ENCODE peak calls at places on chromosomes 5 and 9, in six cellular contexts. One of them, this sample, is unnamed.

GRCh38 chr9:74942801-74943200 is 9.9 kb downstream of the C9orf40 start:
- DNase-seq in nephron progenitor cell: no peak
- DNase-seq in head of caudate nucleus: no peak
- DNase-seq in GM12892: no peak
- DNase-seq in WTC11: no peak
- DNase-seq in activated CD4-positive, CD25-positive, alpha-beta regulatory T cell: no peak
- DNase-seq in this sample: no peak

GRCh38 chr5:96745025-96745424 is 62.7 kb downstream of the ERAP1 start:
- DNase-seq in GM12892: no peak
- DNase-seq in head of caudate nucleus: no peak
- DNase-seq in nephron progenitor cell: no peak
- DNase-seq in activated CD4-positive, CD25-positive, alpha-beta regulatory T cell: no peak
- DNase-seq in WTC11: no peak
- DNase-seq in this sample: no peak

GRCh38 chr5:133421394-133421793 is 190.9 kb downstream of the FSTL4 start:
- DNase-seq in WTC11: peak; percentile 73
- DNase-seq in GM12892: peak; percentile 31
- DNase-seq in nephron progenitor cell: peak; percentile 61
- DNase-seq in activated CD4-positive, CD25-positive, alpha-beta regulatory T cell: no peak
- DNase-seq in head of caudate nucleus: peak; percentile 43
- DNase-seq in this sample: no peak

GRCh38 chr5:60960591-60960990 is 15.6 kb downstream of the NDUFAF2 start:
- DNase-seq in head of caudate nucleus: no peak
- DNase-seq in GM12892: no peak
- DNase-seq in activated CD4-positive, CD25-positive, alpha-beta regulatory T cell: no peak
- DNase-seq in WTC11: no peak
- DNase-seq in nephron progenitor cell: no peak
- DNase-seq in this sample: no peak

GRCh38 chr9:130387905-130388304 is 56.9 kb upstream of the ASS1 start:
- DNase-seq in activated CD4-positive, CD25-positive, alpha-beta regulatory T cell: no peak
- DNase-seq in nephron progenitor cell: no peak
- DNase-seq in GM12892: no peak
- DNase-seq in head of caudate nucleus: no peak
- DNase-seq in WTC11: no peak
- DNase-seq in this sample: no peak

GRCh38 chr5:50953290-50953689 is 286.9 kb downstream of the PARP8 start:
- DNase-seq in activated CD4-positive, CD25-positive, alpha-beta regulatory T cell: no peak
- DNase-seq in GM12892: no peak
- DNase-seq in WTC11: no peak
- DNase-seq in nephron progenitor cell: no peak
- DNase-seq in head of caudate nucleus: no peak
- DNase-seq in this sample: no peak

GRCh38 chr9:69176446-69177135 is 2.5 kb downstream of the TJP2 start:
- DNase-seq in nephron progenitor cell: no peak
- DNase-seq in head of caudate nucleus: no peak
- DNase-seq in activated CD4-positive, CD25-positive, alpha-beta regulatory T cell: no peak
- DNase-seq in WTC11: no peak
- DNase-seq in GM12892: no peak
- DNase-seq in this sample: peak; percentile 45

GRCh38 chr5:69368458-69369368 is 607 bp downstream of the AK6 start:
- DNase-seq in WTC11: no peak
- DNase-seq in nephron progenitor cell: peak; percentile 5
- DNase-seq in GM12892: no peak
- DNase-seq in activated CD4-positive, CD25-positive, alpha-beta regulatory T cell: no peak
- DNase-seq in head of caudate nucleus: no peak
- DNase-seq in this sample: no peak

GRCh38 chr5:146342882-146343865 is 4.5 kb downstream of the POU4F3 start:
- DNase-seq in nephron progenitor cell: no peak
- DNase-seq in WTC11: peak; percentile 52
- DNase-seq in GM12892: no peak
- DNase-seq in head of caudate nucleus: no peak
- DNase-seq in activated CD4-positive, CD25-positive, alpha-beta regulatory T cell: no peak
- DNase-seq in this sample: no peak

GRCh38 chr5:124132843-124133242 is 613.6 kb downstream of the ZNF608 start:
- DNase-seq in nephron progenitor cell: no peak
- DNase-seq in WTC11: no peak
- DNase-seq in activated CD4-positive, CD25-positive, alpha-beta regulatory T cell: no peak
- DNase-seq in GM12892: no peak
- DNase-seq in head of caudate nucleus: no peak
- DNase-seq in this sample: no peak

GRCh38 chr5:41908374-41909079 is 4.4 kb downstream of the RIMOC1 start:
- DNase-seq in head of caudate nucleus: no peak
- DNase-seq in activated CD4-positive, CD25-positive, alpha-beta regulatory T cell: no peak
- DNase-seq in GM12892: no peak
- DNase-seq in WTC11: no peak
- DNase-seq in nephron progenitor cell: no peak
- DNase-seq in this sample: no peak